ENCODE peak calls at places on chromosome 2, in seven cellular contexts. L is SJSA1, D is aorta, G is cardiac muscle cell, R is fibroblast of pulmonary artery, M is transverse colon, U is PC-9. Z is an unnamed sample.

GRCh38 chr2:20595439-20596192 is 55.3 kb downstream of the HS1BP3 start:
- DNase-seq in L (peak; percentile 52), D (peak; percentile 73), G (peak; percentile 59), R (peak; percentile 64), M (peak; percentile 42), U (peak; percentile 92), Z (peak; percentile 83)

GRCh38 chr2:42086500-42086953 is 38.7 kb downstream of the PKDCC start:
- DNase-seq in L (peak; percentile 66), D (no peak), G (peak; percentile 83), R (peak; percentile 82), M (peak; percentile 52), U (peak; percentile 73), Z (peak; percentile 74)

GRCh38 chr2:28048341-28048740 is 157.8 kb downstream of the BABAM2 start:
- DNase-seq in L (no peak), D (no peak), G (no peak), R (no peak), M (no peak), U (no peak), Z (peak; percentile 43)

GRCh38 chr2:180761224-180761623 is 219.2 kb upstream of the UBE2E3 start:
- DNase-seq in L (no peak), D (no peak), G (peak; percentile 81), R (peak; percentile 76), M (no peak), U (peak; percentile 77), Z (peak; percentile 85)

GRCh38 chr2:234334146-234334545 is 162.7 kb downstream of the ARL4C start:
- DNase-seq in L (no peak), D (no peak), G (peak; percentile 21), R (peak; percentile 44), M (no peak), U (peak; percentile 72), Z (no peak)

GRCh38 chr2:79259296-79259695 is 99.7 kb upstream of the REG3A start:
- DNase-seq in L (no peak), D (no peak), G (no peak), R (no peak), M (no peak), U (no peak), Z (no peak)

GRCh38 chr2:38095996-38096861 is 20.3 kb upstream of the CYP1B1 start:
- DNase-seq in L (peak; percentile 97), D (no peak), G (peak; percentile 57), R (no peak), M (no peak), U (peak; percentile 100), Z (peak; percentile 68)

GRCh38 chr2:37168217-37168981 is 11.6 kb upstream of the EIF2AK2 start:
- DNase-seq in L (peak; percentile 36), D (no peak), G (peak; percentile 63), R (peak; percentile 62), M (peak; percentile 17), U (no peak), Z (peak; percentile 56)

GRCh38 chr2:15650616-15651366 is 59.1 kb downstream of the DDX1 start:
- DNase-seq in L (no peak), D (no peak), G (no peak), R (no peak), M (no peak), U (no peak), Z (no peak)

GRCh38 chr2:216017365-216017764 is 4.0 kb upstream of the MREG start:
- DNase-seq in L (no peak), D (no peak), G (no peak), R (no peak), M (peak; percentile 33), U (peak; percentile 62), Z (peak; percentile 31)

GRCh38 chr2:179261161-179261825 is 3.3 kb downstream of the SESTD1 start:
- DNase-seq in L (no peak), D (no peak), G (no peak), R (no peak), M (no peak), U (no peak), Z (no peak)

GRCh38 chr2:157315901-157316300 is 9.7 kb downstream of the ERMN start:
- DNase-seq in L (no peak), D (no peak), G (no peak), R (no peak), M (no peak), U (no peak), Z (no peak)

GRCh38 chr2:145874466-145874865 is 1354.5 kb upstream of the ZEB2 start:
- DNase-seq in L (no peak), D (no peak), G (peak; percentile 68), R (peak; percentile 62), M (no peak), U (no peak), Z (peak; percentile 81)

GRCh38 chr2:215874418-215874817 is 138.9 kb downstream of the MREG start:
- DNase-seq in L (no peak), D (no peak), G (no peak), R (no peak), M (no peak), U (no peak), Z (peak; percentile 68)

GRCh38 chr2:32418777-32419176 is 62.0 kb downstream of the BIRC6 start:
- DNase-seq in L (peak; percentile 84), D (no peak), G (no peak), R (peak; percentile 43), M (no peak), U (peak; percentile 46), Z (peak; percentile 21)

GRCh38 chr2:240792658-240793312 is 27.2 kb downstream of the KIF1A start:
- DNase-seq in L (no peak), D (peak; percentile 43), G (no peak), R (no peak), M (no peak), U (no peak), Z (no peak)

GRCh38 chr2:204909791-204910190 is 364.5 kb downstream of the PARD3B start:
- DNase-seq in L (no peak), D (no peak), G (no peak), R (no peak), M (no peak), U (no peak), Z (peak; percentile 43)

GRCh38 chr2:148955798-148956197 is 80.8 kb downstream of the KIF5C start:
- DNase-seq in L (no peak), D (no peak), G (no peak), R (no peak), M (no peak), U (peak; percentile 65), Z (no peak)

GRCh38 chr2:23537991-23538390 is 153.0 kb downstream of the KLHL29 start:
- DNase-seq in L (no peak), D (no peak), G (no peak), R (no peak), M (no peak), U (no peak), Z (peak; percentile 15)

GRCh38 chr2:29719626-29720025 is 201.8 kb downstream of the ALK start:
- DNase-seq in L (no peak), D (no peak), G (no peak), R (no peak), M (no peak), U (no peak), Z (no peak)

GRCh38 chr2:26640781-26641564 is at the start of gene CIB4:
- DNase-seq in L (no peak), D (no peak), G (no peak), R (no peak), M (no peak), U (peak; percentile 98), Z (no peak)

GRCh38 chr2:14941151-14941631 is 308.7 kb downstream of the LRATD1 start:
- DNase-seq in L (no peak), D (no peak), G (no peak), R (no peak), M (peak; percentile 8), U (no peak), Z (peak; percentile 16)

GRCh38 chr2:184646177-184646576 is 47.8 kb downstream of the ZNF804A start:
- DNase-seq in L (no peak), D (no peak), G (peak; percentile 4), R (peak; percentile 33), M (no peak), U (no peak), Z (peak; percentile 2)

GRCh38 chr2:40606862-40607261 is 155.0 kb upstream of the SLC8A1 start:
- DNase-seq in L (no peak), D (no peak), G (no peak), R (no peak), M (no peak), U (no peak), Z (peak; percentile 61)

GRCh38 chr2:69816923-69817542 is 12.4 kb upstream of the GMCL1 start:
- DNase-seq in L (peak; percentile 69), D (peak; percentile 74), G (peak; percentile 91), R (peak; percentile 93), M (peak; percentile 82), U (peak; percentile 81), Z (peak; percentile 89)
- H3K4me3 ChIP-seq in L (no peak overlapping the region), D (no peak overlapping the region), G (no peak overlapping the region), R (no peak overlapping the region), M (no peak overlapping the region), U (no peak overlapping the region), Z (no peak overlapping the region)

GRCh38 chr2:74178211-74179062 is at the start of gene MOB1A:
- DNase-seq in L (peak; percentile 99), D (peak; percentile 99), G (peak; percentile 99), R (peak; percentile 99), M (peak; percentile 99), U (peak; percentile 95), Z (peak; percentile 98)

GRCh38 chr2:74179063-74179865 is 585 bp upstream of the MOB1A start:
- DNase-seq in L (no peak), D (peak; percentile 50), G (peak; percentile 13), R (no peak), M (no peak), U (peak; percentile 44), Z (no peak)

GRCh38 chr2:74177697-74178096 is 982 bp downstream of the MOB1A start:
- DNase-seq in L (no peak), D (no peak), G (no peak), R (no peak), M (no peak), U (no peak), Z (no peak)

DNA sequence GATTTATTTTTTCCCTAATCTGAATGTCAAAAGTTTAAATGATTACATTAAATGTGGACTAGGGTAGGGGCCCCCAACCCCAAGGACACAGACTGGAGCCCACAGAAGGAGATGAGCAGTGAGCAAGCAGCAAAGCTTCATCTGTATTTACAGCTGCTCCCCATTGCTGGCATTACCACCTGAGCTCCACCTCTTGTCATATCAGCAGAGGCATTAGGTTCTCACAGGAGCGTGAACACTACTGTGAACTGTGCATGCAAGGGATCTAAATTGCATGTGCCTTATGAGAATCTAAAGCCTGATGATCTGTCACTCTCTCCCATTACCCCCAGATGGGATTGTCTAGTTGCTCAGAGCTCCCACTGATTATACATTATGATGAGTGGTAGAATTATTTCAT is 3.8 kb downstream of the MOB1A start:
- DNase-seq in L (no peak), D (no peak), G (no peak), R (no peak), M (no peak), U (no peak), Z (no peak)
- H3K4me3 ChIP-seq in L (no peak overlapping the region), D (no peak overlapping the region), G (no peak overlapping the region), R (no peak overlapping the region), M (no peak overlapping the region), U (no peak overlapping the region), Z (no peak overlapping the region)

GRCh38 chr2:66440692-66441091 is 5.8 kb downstream of the MEIS1 start:
- DNase-seq in L (no peak), D (peak; percentile 46), G (peak; percentile 62), R (peak; percentile 53), M (no peak), U (no peak), Z (peak; percentile 64)
- H3K4me3 ChIP-seq in L (no peak overlapping the region), D (peak overlapping the region; percentile 91), G (peak overlapping the region; percentile 94), R (peak overlapping the region; percentile 92), M (peak overlapping the region; percentile 48), U (no peak overlapping the region), Z (peak overlapping the region; percentile 74)

DNA sequence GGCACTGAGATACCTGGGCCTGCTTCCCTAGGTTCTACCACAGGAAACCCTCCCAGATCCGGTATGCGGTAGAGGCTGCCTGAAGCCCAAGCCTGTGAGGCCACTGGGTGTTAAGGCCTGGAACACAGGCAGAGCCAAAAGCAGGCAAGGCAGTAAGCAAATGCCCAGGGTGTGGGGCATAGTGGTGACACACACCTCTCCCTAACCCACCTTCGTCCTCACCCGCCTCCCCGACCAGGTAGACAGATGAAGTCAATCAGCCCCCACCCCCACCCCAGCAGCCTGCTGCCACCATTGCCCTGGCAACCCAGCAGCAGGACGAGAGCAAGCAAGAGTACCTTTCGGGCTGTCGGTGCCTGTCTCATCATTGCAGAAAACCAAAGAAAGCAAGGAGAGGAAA is 6.1 kb downstream of the DCTN1 start:
- DNase-seq in L (no peak), D (no peak), G (no peak), R (no peak), M (no peak), U (no peak), Z (no peak)
- H3K4me3 ChIP-seq in L (no peak overlapping the region), D (no peak overlapping the region), G (peak overlapping the region; percentile 20), R (peak overlapping the region; percentile 22), M (peak overlapping the region; percentile 21), U (no peak overlapping the region), Z (peak overlapping the region; percentile 29)

Z was measured in fibroblast of mammary gland.